ENCODE peak calls at places on chromosomes 1 and 21, in nine cellular contexts. Q is AG04450, G is IMR-90, F is Peyer's patch, V is fibroblast of pulmonary artery, S is left ventricle myocardium inferior, H is OCI-LY7, M is lower lobe of right lung, X is cardiac muscle cell. L is an unnamed sample.

GRCh38 chr1:96568639-96569038 is 152.9 kb upstream of the PTBP2 start:
- DNase-seq in M (no peak), X (no peak), H (no peak), V (no peak), Q (no peak), G (no peak), S (no peak), F (no peak), L (no peak)

GRCh38 chr1:99461499-99461898 is 184.4 kb upstream of the PALMD start:
- DNase-seq in M (no peak), X (no peak), S (no peak), F (no peak), H (no peak), G (no peak), V (no peak), Q (no peak), L (no peak)

GRCh38 chr1:110243581-110243980 is 33.5 kb downstream of the KCNC4 start:
- DNase-seq in Q (no peak), X (no peak), H (peak; percentile 55), V (no peak), S (no peak), F (no peak), M (no peak), G (no peak), L (no peak)

GRCh38 chr1:23149110-23149509 is 19.5 kb downstream of the LUZP1 start:
- DNase-seq in Q (no peak), V (no peak), M (no peak), G (no peak), H (no peak), X (no peak), S (no peak), F (peak; percentile 64), L (no peak)

GRCh38 chr1:225911207-225912130 is 12.6 kb downstream of the PYCR2 start:
- DNase-seq in V (peak; percentile 57), S (peak; percentile 69), Q (no peak), X (peak; percentile 65), H (no peak), G (peak; percentile 17), M (peak; percentile 77), F (peak; percentile 82), L (peak; percentile 37)

GRCh38 chr1:116440731-116441130 is 67.7 kb downstream of the ATP1A1 start:
- DNase-seq in Q (no peak), S (no peak), X (no peak), M (no peak), H (no peak), F (no peak), V (no peak), G (no peak), L (no peak)

GRCh38 chr1:170967042-170967910 is 31.9 kb downstream of the MROH9 start:
- DNase-seq in M (no peak), X (peak; percentile 69), V (peak; percentile 72), H (peak; percentile 49), G (peak; percentile 63), Q (peak; percentile 23), S (no peak), F (no peak), L (peak; percentile 72)

GRCh38 chr1:32240140-32240951 is 6.7 kb upstream of the FAM167B start:
- DNase-seq in F (peak; percentile 92), V (peak; percentile 38), X (peak; percentile 42), M (peak; percentile 75), S (peak; percentile 73), G (peak; percentile 39), H (peak; percentile 41), Q (no peak), L (no peak)

GRCh38 chr1:99756598-99756997 is 9.8 kb downstream of the FRRS1 start:
- DNase-seq in V (peak; percentile 52), S (no peak), M (no peak), H (no peak), X (peak; percentile 53), Q (no peak), F (no peak), G (peak; percentile 64), L (peak; percentile 88)

GRCh38 chr21:34524671-34525601 is 12.9 kb upstream of the KCNE1 start:
- DNase-seq in S (no peak), V (peak; percentile 61), G (peak; percentile 84), Q (no peak), X (peak; percentile 71), H (no peak), F (no peak), M (no peak), L (peak; percentile 81)

GRCh38 chr1:194474701-194475100 is 1288.3 kb upstream of the B3GALT2 start:
- DNase-seq in V (no peak), G (no peak), M (no peak), F (no peak), S (no peak), X (no peak), Q (no peak), H (no peak), L (no peak)

GRCh38 chr1:208254376-208254775 is 10.2 kb upstream of the PLXNA2 start:
- DNase-seq in H (no peak), S (no peak), G (no peak), F (no peak), X (peak; percentile 72), Q (no peak), V (no peak), M (no peak), L (peak; percentile 41)

GRCh38 chr1:176696109-176696508 is 233.1 kb downstream of the PAPPA2 start:
- DNase-seq in S (no peak), Q (no peak), M (peak; percentile 48), F (no peak), X (no peak), G (peak; percentile 11), V (peak; percentile 5), H (peak; percentile 5), L (peak; percentile 73)

GRCh38 chr1:115951552-115951951 is 24.8 kb upstream of the SLC22A15 start:
- DNase-seq in V (no peak), X (no peak), F (no peak), G (no peak), M (no peak), H (no peak), Q (no peak), S (no peak), L (no peak)

GRCh38 chr1:161740871-161741270 is 8.7 kb upstream of the DUSP12 start:
- DNase-seq in S (no peak), V (no peak), Q (no peak), G (no peak), M (no peak), X (no peak), F (no peak), H (peak; percentile 32), L (no peak)

GRCh38 chr1:161739865-161740566 is 9.6 kb upstream of the DUSP12 start:
- DNase-seq in V (no peak), M (peak; percentile 54), X (no peak), Q (no peak), G (no peak), F (peak; percentile 85), H (peak; percentile 74), S (no peak), L (no peak)

GRCh38 chr1:161736332-161736969 is 13.1 kb upstream of the DUSP12 start:
- DNase-seq in V (no peak), F (no peak), X (peak; percentile 11), S (no peak), M (no peak), H (no peak), Q (no peak), G (peak; percentile 69), L (peak; percentile 68)

GRCh38 chr1:161737625-161738024 is 12.0 kb upstream of the DUSP12 start:
- DNase-seq in Q (no peak), H (no peak), M (no peak), G (no peak), S (no peak), X (no peak), F (no peak), V (no peak), L (no peak)

GRCh38 chr1:161738627-161739287 is 10.8 kb upstream of the DUSP12 start:
- DNase-seq in M (peak; percentile 80), G (peak; percentile 88), Q (peak; percentile 55), X (peak; percentile 85), S (peak; percentile 26), H (peak; percentile 89), F (peak; percentile 94), V (peak; percentile 89), L (peak; percentile 91)
- TF ChIP-seq CTCF in M (peak; percentile 51), G (peak; percentile 77), Q (peak; percentile 70), X (peak; percentile 66), S (peak; percentile 50), H (peak; percentile 85), F (no peak), V (peak; percentile 64), L (peak; percentile 85)

GRCh38 chr1:93172778-93173177 is 7.4 kb downstream of the TMED5 start:
- DNase-seq in H (no peak), Q (no peak), X (peak; percentile 61), S (no peak), V (peak; percentile 46), M (no peak), G (peak; percentile 2), F (no peak), L (no peak)

GRCh38 chr1:93179886-93180722 is at the start of gene TMED5:
- DNase-seq in X (peak; percentile 100), H (peak; percentile 98), G (peak; percentile 98), S (peak; percentile 97), F (peak; percentile 99), Q (peak; percentile 96), V (peak; percentile 99), M (peak; percentile 99), L (peak; percentile 97)

GRCh38 chr1:93177991-93178390 is 2.2 kb downstream of the TMED5 start:
- DNase-seq in X (peak; percentile 55), Q (no peak), V (peak; percentile 48), G (peak; percentile 44), M (no peak), H (no peak), S (no peak), F (no peak), L (peak; percentile 64)

GRCh38 chr1:93180723-93181613 is at the start of gene CCDC18:
- DNase-seq in V (peak; percentile 53), S (no peak), Q (no peak), X (peak; percentile 42), F (peak; percentile 72), H (peak; percentile 79), M (no peak), G (peak; percentile 44), L (peak; percentile 46)

GRCh38 chr1:93178418-93178817 is 1.8 kb downstream of the TMED5 start:
- DNase-seq in M (no peak), Q (no peak), S (no peak), G (peak; percentile 17), V (peak; percentile 30), F (no peak), X (peak; percentile 64), H (no peak), L (peak; percentile 41)
- H3K4me3 ChIP-seq in M (peak overlapping the region; percentile 77), Q (peak overlapping the region; percentile 98), S (peak overlapping the region; percentile 89), G (peak overlapping the region; percentile 53), V (peak overlapping the region; percentile 98), F (peak overlapping the region; percentile 76), X (peak overlapping the region; percentile 50), H (peak overlapping the region; percentile 79), L (peak overlapping the region; percentile 95)

DNA sequence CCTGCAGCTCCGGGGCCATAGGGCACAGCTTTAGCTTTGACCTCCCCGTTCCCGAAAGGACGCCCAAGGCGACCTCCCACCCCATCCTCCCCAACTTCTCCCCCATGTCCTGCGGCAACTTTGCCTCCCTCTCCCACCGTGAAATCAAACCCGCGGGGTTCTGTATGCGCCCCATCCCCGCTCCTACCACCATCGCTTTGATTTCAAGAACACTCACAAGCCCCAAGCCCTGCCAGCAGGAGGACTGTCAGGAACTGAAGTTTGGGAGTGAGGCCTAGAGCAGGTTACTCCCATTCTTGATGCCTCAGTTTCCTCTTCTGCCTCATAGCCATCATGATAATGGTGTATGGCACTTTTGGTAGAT is 2.3 kb downstream of the PTPRU start:
- DNase-seq in H (no peak), S (no peak), V (no peak), F (no peak), M (no peak), X (no peak), Q (no peak), G (no peak), L (no peak)
- TF ChIP-seq CTCF in H (no peak), S (no peak), V (no peak), F (no peak), M (no peak), X (no peak), Q (no peak), G (no peak), L (no peak)

GRCh38 chr1:70415882-70416281 is 4.8 kb downstream of the CTH start:
- DNase-seq in F (no peak), V (no peak), G (no peak), X (no peak), S (no peak), M (no peak), Q (no peak), H (no peak), L (no peak)
- H3K4me3 ChIP-seq in F (no peak overlapping the region), V (no peak overlapping the region), G (no peak overlapping the region), X (no peak overlapping the region), S (no peak overlapping the region), M (no peak overlapping the region), Q (no peak overlapping the region), H (no peak overlapping the region), L (no peak overlapping the region)

L was measured in fibroblast of mammary gland.